ENCODE peak calls at places on chromosomes 11 and 22, in ten cellular contexts. K, Y, R, C, L, U, E, Q, A and Z are unnamed samples. For H3K4me1, the result is how much of the 10 kb centered on the place peaks cover.

GRCh38 chr11:45100338-45100737 is 46.1 kb upstream of the PRDM11 start:
- DNase-seq in L (no peak), C (no peak), U (no peak), A (no peak), K (no peak), E (peak), Q (no peak), Y (no peak), R (no peak), Z (no peak)

GRCh38 chr11:45027312-45027711 is 76.6 kb upstream of the TP53I11 start:
- DNase-seq in Y (no peak), K (no peak), L (no peak), U (no peak), R (no peak), A (no peak), E (no peak), Q (no peak), C (no peak), Z (no peak)

GRCh38 chr11:8867856-8868705 is 42.9 kb upstream of the AKIP1 start:
- DNase-seq in Q (no peak), K (no peak), L (no peak), R (no peak), A (no peak), E (no peak), C (no peak), U (no peak), Y (no peak), Z (no peak)

GRCh38 chr22:49188091-49188490 is 639.6 kb downstream of the BRD1 start:
- DNase-seq in C (peak), R (no peak), U (no peak), Y (no peak), Q (no peak), E (no peak), L (no peak), A (no peak), K (no peak), Z (no peak)

GRCh38 chr11:73218106-73218829 is at the start of gene P2RY2:
- DNase-seq in A (peak), R (peak), Y (peak), L (peak), K (peak), Q (peak), E (peak), C (peak), U (peak), Z (peak)

GRCh38 chr11:65884716-65885092 is 3.6 kb downstream of the FIBP start:
- DNase-seq in K (peak), U (peak), E (peak), Q (peak), C (no peak), Y (peak), A (peak), L (peak), R (no peak), Z (peak)

GRCh38 chr22:30668306-30668655 is 606 bp upstream of the DUSP18 start:
- DNase-seq in L (no peak), U (no peak), Y (no peak), C (peak), A (no peak), R (no peak), E (no peak), Q (peak), K (no peak), Z (no peak)

GRCh38 chr11:115869780-115870431 is 365.7 kb upstream of the CADM1 start:
- DNase-seq in E (no peak), U (no peak), L (peak), K (no peak), Y (no peak), A (no peak), R (peak), Q (no peak), C (no peak), Z (no peak)

GRCh38 chr11:80900265-80900664 is 1459.4 kb upstream of the TENM4 start:
- DNase-seq in R (no peak), Q (no peak), U (no peak), Y (no peak), K (no peak), L (no peak), A (no peak), C (no peak), E (no peak), Z (no peak)

GRCh38 chr11:13760115-13760514 is 91.6 kb downstream of the FAR1 start:
- DNase-seq in Y (no peak), R (no peak), E (no peak), C (no peak), K (no peak), A (no peak), U (no peak), L (no peak), Q (no peak), Z (no peak)

GRCh38 chr22:42035256-42035655 is 35.4 kb downstream of the NAGA start:
- DNase-seq in K (no peak), E (no peak), R (no peak), A (no peak), Y (no peak), Q (no peak), U (no peak), C (no peak), L (no peak), Z (peak)

GRCh38 chr11:13720940-13721339 is 52.5 kb downstream of the FAR1 start:
- DNase-seq in A (no peak), L (no peak), E (no peak), K (no peak), Q (no peak), Y (no peak), R (no peak), U (no peak), C (no peak), Z (no peak)

GRCh38 chr11:73308963-73309960 is 1.2 kb downstream of the ARHGEF17 start:
- DNase-seq in A (peak), K (peak), E (peak), U (peak), C (peak), L (peak), Y (peak), R (no peak), Q (peak), Z (peak)

GRCh38 chr11:1484061-1484671 is 2.4 kb downstream of the MOB2 start:
- DNase-seq in E (no peak), U (no peak), C (no peak), K (no peak), Q (peak), A (peak), R (no peak), L (no peak), Y (no peak), Z (peak)

GRCh38 chr11:93858376-93858775 is 8.0 kb upstream of the VSTM5 start:
- DNase-seq in C (no peak), R (no peak), Y (no peak), Q (no peak), A (no peak), U (no peak), L (no peak), E (no peak), K (no peak), Z (no peak)

GRCh38 chr11:45091563-45092392 is 54.7 kb upstream of the PRDM11 start:
- DNase-seq in Q (peak), K (no peak), E (no peak), U (no peak), R (no peak), A (no peak), Y (no peak), L (no peak), C (no peak), Z (no peak)

GRCh38 chr11:126459691-126460404 is 104.4 kb downstream of the ST3GAL4 start:
- DNase-seq in L (no peak), R (no peak), U (no peak), Q (no peak), A (no peak), Y (no peak), K (no peak), E (no peak), C (no peak), Z (no peak)

DNA sequence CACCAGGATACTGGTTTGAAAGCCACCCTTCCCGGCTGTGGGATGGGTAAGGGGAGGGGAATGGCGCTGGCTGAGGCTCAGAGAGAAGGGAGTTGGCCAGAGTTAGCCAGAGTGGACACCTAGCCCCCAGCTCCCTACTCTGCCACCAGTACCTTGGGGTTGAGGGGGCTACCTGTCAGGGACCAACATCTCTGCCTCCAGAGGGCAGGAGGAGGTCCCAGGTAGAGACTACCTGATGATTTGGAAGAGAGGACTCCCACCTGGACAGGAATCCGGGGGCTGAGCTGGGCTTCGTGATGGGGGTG is 3.7 kb downstream of the MYRF start:
- DNase-seq in R (no peak), A (no peak), E (no peak), L (no peak), Y (no peak), K (no peak), C (no peak), Q (no peak), U (no peak), Z (no peak)
- TF ChIP-seq POLR2A in R (no peak), A (no peak), E (no peak), L (no peak), Y (no peak), K (no peak), C (no peak), Q (no peak), U (no peak), Z (no peak)

GRCh38 chr11:2825261-2825885 is 60.2 kb downstream of the CDKN1C start:
- DNase-seq in Y (peak), C (no peak), E (peak), U (peak), K (peak), Q (peak), L (peak), R (no peak), A (peak), Z (peak)
- H3K4me1 ChIP-seq in Y (under half), C (under half), E (under half), U (under half), K (under half), Q (under half), L (under half), R (under half), A (under half), Z (under half)

GRCh38 chr11:33389635-33390034 is 132.5 kb downstream of the HIPK3 start:
- DNase-seq in Q (no peak), Y (no peak), K (no peak), L (no peak), U (no peak), E (no peak), R (no peak), C (no peak), A (no peak), Z (no peak)

GRCh38 chr11:33387996-33388395 is 130.8 kb downstream of the HIPK3 start:
- DNase-seq in R (no peak), A (no peak), C (no peak), Y (no peak), L (no peak), U (no peak), E (no peak), K (no peak), Q (no peak), Z (no peak)

GRCh38 chr11:33384251-33384650 is 127.1 kb downstream of the HIPK3 start:
- DNase-seq in C (no peak), A (no peak), U (no peak), Y (no peak), K (no peak), Q (no peak), R (no peak), L (no peak), E (no peak), Z (no peak)

GRCh38 chr11:33388793-33389525 is 131.8 kb downstream of the HIPK3 start:
- DNase-seq in Q (no peak), E (no peak), Y (no peak), L (no peak), K (no peak), A (no peak), R (no peak), C (no peak), U (no peak), Z (no peak)

GRCh38 chr11:33387586-33387985 is 130.4 kb downstream of the HIPK3 start:
- DNase-seq in U (no peak), K (no peak), L (no peak), C (no peak), A (no peak), E (no peak), Q (no peak), Y (no peak), R (no peak), Z (no peak)
- TF ChIP-seq POLR2A in U (no peak), K (no peak), L (no peak), C (no peak), A (no peak), E (no peak), Q (no peak), Y (no peak), R (no peak), Z (no peak)

DNA sequence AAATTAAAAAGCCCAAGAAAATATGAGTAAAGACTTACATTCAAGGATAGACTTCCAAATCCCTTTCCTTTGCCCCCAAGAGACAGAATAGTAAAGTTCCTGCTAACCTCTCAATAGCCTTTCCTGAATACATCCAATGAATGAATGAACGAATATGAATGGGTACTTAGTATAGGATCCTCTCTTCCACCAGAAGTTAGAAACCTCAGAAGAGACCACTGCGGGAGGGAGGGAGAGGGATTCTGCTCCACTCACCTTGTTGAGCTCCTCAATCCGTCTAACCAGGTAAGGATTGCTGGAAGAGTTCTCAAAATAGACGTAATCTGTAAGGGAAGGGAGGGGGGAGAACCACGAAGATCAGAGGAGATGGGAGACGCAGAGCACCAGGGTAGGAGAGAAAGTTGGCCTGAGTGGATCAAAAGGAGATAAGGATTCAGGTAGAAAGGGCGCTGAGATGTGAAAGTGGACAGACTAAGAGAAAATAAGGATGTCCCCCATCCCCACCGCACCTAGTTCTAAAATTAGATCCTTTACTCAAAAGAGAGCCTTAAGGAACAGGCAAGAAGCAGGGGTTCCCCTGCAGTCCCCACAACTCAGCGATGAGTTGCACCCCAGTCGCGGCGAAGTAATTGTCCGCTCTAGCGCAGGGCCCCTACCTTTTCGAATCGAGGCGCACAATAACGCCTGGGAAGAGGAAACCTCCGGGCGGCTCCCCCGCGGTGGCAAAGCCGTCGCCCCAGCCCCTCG is 1.1 kb downstream of the MTA2 start:
- DNase-seq in Y (no peak), L (no peak), K (no peak), A (no peak), R (no peak), E (no peak), U (no peak), Q (no peak), C (no peak), Z (no peak)
- H3K4me1 ChIP-seq in Y (under half), L (under half), K (under half), A (under half), R (under half), E (under half), U (under half), Q (under half), C (under half), Z (under half)

GRCh38 chr22:33958741-33959140 is 38.5 kb upstream of the LARGE1 start:
- DNase-seq in K (no peak), Y (no peak), A (no peak), U (no peak), E (no peak), C (no peak), Q (no peak), R (no peak), L (no peak), Z (no peak)

GRCh38 chr22:33962409-33962808 is 42.1 kb upstream of the LARGE1 start:
- DNase-seq in Y (no peak), E (no peak), L (no peak), C (no peak), A (no peak), U (no peak), K (no peak), Q (no peak), R (no peak), Z (no peak)

GRCh38 chr22:33952776-33953175 is 32.5 kb upstream of the LARGE1 start:
- DNase-seq in U (no peak), Q (no peak), A (no peak), E (no peak), C (no peak), Y (no peak), K (no peak), L (no peak), R (no peak), Z (no peak)

DNA sequence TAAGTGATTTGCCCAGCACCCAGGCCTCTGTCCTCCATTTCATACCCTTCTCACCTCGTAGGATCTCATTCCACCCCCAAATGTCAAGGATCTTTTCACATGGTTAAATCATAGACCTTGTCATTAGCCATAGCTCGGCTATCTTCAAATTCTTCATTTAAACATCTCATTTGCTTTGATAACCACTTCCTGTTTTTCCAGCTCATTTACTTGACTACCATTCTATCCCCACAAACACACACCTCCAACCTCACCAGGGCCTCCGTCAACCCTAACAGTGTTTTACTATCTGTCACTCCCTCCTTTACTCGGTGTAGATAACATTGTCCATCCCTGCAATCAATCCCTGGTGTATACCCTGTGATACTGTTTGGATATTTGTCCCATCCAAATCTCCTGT is 36.8 kb upstream of the LARGE1 start:
- DNase-seq in Q (no peak), L (no peak), R (no peak), K (no peak), A (no peak), E (no peak), C (no peak), Y (no peak), U (no peak), Z (no peak)
- TF ChIP-seq POLR2A in Q (no peak), L (no peak), R (no peak), K (no peak), A (no peak), E (no peak), C (no peak), Y (no peak), U (no peak), Z (no peak)

DNA sequence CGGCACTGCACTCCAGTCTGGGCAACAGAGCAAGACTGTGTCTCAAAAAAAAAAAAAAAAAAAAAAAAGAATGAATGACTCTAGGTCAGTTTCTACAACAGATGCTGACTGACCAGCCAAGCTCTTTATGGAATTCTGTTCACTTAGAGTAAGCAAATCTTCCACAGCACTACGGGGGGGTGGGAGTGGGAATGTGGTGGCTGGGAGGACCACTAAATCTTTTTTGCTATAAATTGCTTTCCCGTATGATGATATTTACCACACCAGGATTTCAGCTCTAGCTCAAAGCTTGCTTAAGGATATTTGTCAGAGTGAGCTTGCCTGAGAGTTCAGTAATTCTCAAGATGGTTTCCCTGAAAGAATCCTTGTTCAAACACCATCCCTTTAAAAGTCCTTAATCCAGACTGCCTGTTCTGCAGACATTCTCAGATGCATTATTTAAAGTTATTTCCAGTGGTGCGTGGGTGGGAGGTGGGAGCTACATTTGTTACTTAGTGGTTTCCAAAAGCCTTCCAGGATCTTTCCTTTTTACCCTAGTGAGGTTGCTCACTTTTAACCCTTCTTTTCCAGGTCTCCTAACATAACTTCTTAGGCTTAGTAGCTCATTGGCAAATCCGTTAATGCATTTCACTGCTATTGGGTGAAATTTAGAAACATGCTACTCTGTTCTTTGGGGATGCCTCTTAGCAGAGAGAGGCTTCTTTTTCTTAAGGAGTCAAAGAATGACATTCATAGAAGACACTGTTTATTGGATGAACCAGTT is 65.9 kb downstream of the UBASH3B start:
- DNase-seq in A (no peak), L (no peak), Q (peak), U (no peak), Y (no peak), C (no peak), R (no peak), E (no peak), K (no peak), Z (no peak)
- H3K4me1 ChIP-seq in A (under half), L (under half), Q (under half), U (under half), Y (under half), C (under half), R (under half), E (under half), K (under half), Z (under half)

GRCh38 chr11:12701815-12702214 is 27.6 kb downstream of the TEAD1 start:
- DNase-seq in U (no peak), Q (no peak), K (no peak), Y (no peak), E (no peak), L (no peak), C (no peak), R (no peak), A (no peak), Z (no peak)

GRCh38 chr11:12702999-12703453 is 28.8 kb downstream of the TEAD1 start:
- DNase-seq in Q (no peak), Y (no peak), E (no peak), K (no peak), C (no peak), A (no peak), U (no peak), L (no peak), R (no peak), Z (no peak)

GRCh38 chr11:12706531-12707499 is 32.6 kb downstream of the TEAD1 start:
- DNase-seq in U (no peak), C (no peak), K (peak), L (peak), Q (no peak), R (no peak), A (peak), E (peak), Y (peak), Z (peak)

GRCh38 chr11:12705874-12706273 is 31.7 kb downstream of the TEAD1 start:
- DNase-seq in R (no peak), L (no peak), K (no peak), A (no peak), C (no peak), U (no peak), E (no peak), Q (no peak), Y (no peak), Z (no peak)

DNA sequence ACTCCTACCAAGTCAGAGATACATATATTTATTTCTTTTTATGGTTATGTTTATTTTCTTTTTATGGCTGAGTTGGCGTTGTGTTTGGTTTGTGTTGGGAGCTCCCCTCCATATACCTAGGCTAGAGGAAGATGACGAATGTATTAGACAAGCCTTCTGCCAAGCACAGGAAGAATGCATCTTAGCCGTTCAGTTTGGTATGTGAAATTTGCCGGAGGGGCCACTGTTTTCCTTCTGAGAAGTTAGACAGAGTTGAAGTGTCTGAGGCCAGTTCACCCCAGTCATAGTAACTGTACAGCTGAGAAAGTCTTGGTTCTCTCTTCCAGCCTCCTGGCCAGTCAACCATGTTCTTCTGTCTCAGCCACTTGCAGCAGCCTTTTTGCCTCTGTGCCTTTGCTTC is 29.8 kb downstream of the TEAD1 start:
- DNase-seq in R (no peak), C (no peak), U (no peak), L (no peak), Q (no peak), K (no peak), E (no peak), A (no peak), Y (no peak), Z (no peak)
- TF ChIP-seq POLR2A in R (no peak), C (no peak), U (no peak), L (no peak), Q (no peak), K (no peak), E (no peak), A (no peak), Y (no peak), Z (no peak)

DNA sequence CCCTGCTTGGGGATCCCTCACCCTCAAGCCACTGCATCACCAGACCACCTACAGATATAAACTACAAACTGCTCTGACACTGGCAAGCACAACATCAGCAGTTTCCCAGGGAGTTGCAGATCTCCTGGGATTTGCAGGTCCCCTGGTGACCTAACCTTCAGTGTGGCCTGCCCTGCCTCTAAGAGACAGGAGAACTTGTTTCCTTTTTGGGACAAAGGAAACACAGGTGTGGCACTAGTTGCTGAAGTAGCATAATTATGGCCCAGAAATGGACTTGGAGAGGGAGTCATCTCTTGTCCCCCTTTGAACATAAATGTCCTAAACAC is 79.0 kb upstream of the SC5D start:
- DNase-seq in L (no peak), Q (no peak), C (no peak), Y (no peak), A (no peak), E (no peak), K (no peak), U (no peak), R (no peak), Z (no peak)
- H3K4me1 ChIP-seq in L (under half), Q (under half), C (under half), Y (under half), A (under half), E (under half), K (under half), U (under half), R (under half), Z (under half)